ENCODE peak calls at places on chromosomes 7 and 10, in seven cellular contexts. K, C, B, F, J, G and A are unnamed samples.

GRCh38 chr10:12344375-12345110 is 4.8 kb upstream of the CAMK1D start:
- ATAC-seq in C (no peak), G (no peak), K (no peak), F (no peak), B (no peak), J (no peak), A (no peak)

GRCh38 chr7:115561341-115562110 is 469.0 kb downstream of the TFEC start:
- ATAC-seq in B (peak; percentile 21), C (peak; percentile 34), G (no peak), K (no peak), F (no peak), J (no peak), A (no peak)

GRCh38 chr10:127024655-127025054 is 119.4 kb downstream of the DOCK1 start:
- ATAC-seq in B (no peak), J (no peak), C (no peak), F (peak; percentile 35), K (no peak), G (no peak), A (no peak)

GRCh38 chr10:60253490-60253889 is 136.2 kb downstream of the ANK3 start:
- ATAC-seq in J (no peak), B (no peak), K (no peak), C (no peak), G (no peak), F (no peak), A (no peak)

GRCh38 chr7:149735181-149735602 is 38.2 kb downstream of the ZNF467 start:
- ATAC-seq in B (no peak), F (no peak), J (no peak), G (no peak), K (no peak), C (no peak), A (peak; percentile 15)

GRCh38 chr7:142927085-142927745 is 6.3 kb downstream of the TRPV5 start:
- ATAC-seq in B (no peak), C (no peak), G (no peak), J (no peak), K (peak; percentile 45), F (peak; percentile 70), A (no peak)

GRCh38 chr10:75230600-75231038 is 5.1 kb downstream of the COMTD1 start:
- ATAC-seq in C (peak; percentile 58), B (peak; percentile 16), G (peak; percentile 34), F (peak; percentile 34), K (peak; percentile 65), J (peak; percentile 23), A (peak; percentile 44)

GRCh38 chr7:124655990-124656389 is 109.6 kb downstream of the GPR37 start:
- ATAC-seq in B (peak; percentile 92), G (no peak), J (no peak), K (no peak), F (no peak), C (no peak), A (no peak)

GRCh38 chr10:86968271-86968993 is at the start of gene ADIRF:
- ATAC-seq in G (peak; percentile 3), F (peak; percentile 37), B (peak; percentile 18), J (peak; percentile 68), C (no peak), K (no peak), A (no peak)

GRCh38 chr10:14618669-14619068 is 156.0 kb downstream of the FAM107B start:
- ATAC-seq in C (no peak), J (no peak), F (peak; percentile 54), G (no peak), B (no peak), K (no peak), A (no peak)

GRCh38 chr10:119408969-119409371 is 133.5 kb downstream of the RGS10 start:
- ATAC-seq in G (no peak), C (no peak), K (no peak), F (peak; percentile 35), J (no peak), B (no peak), A (no peak)

GRCh38 chr10:130707389-130707979 is 571.3 kb downstream of the GLRX3 start:
- ATAC-seq in J (no peak), C (no peak), K (no peak), F (no peak), G (no peak), B (no peak), A (no peak)

GRCh38 chr10:34907743-34908425 is 92.8 kb upstream of the PARD3 start:
- ATAC-seq in C (no peak), B (peak; percentile 24), F (no peak), J (no peak), K (no peak), G (no peak), A (peak; percentile 45)

GRCh38 chr10:44879531-44879899 is 31.6 kb upstream of the TMEM72 start:
- ATAC-seq in C (no peak), B (no peak), F (peak; percentile 10), G (no peak), K (no peak), J (no peak), A (peak; percentile 39)

GRCh38 chr10:97016728-97017473 is 168.9 kb downstream of the SLIT1 start:
- ATAC-seq in F (no peak), K (no peak), J (no peak), G (peak; percentile 19), C (peak; percentile 79), B (no peak), A (no peak)

GRCh38 chr10:3420527-3421469 is 248.2 kb upstream of the PITRM1 start:
- ATAC-seq in B (no peak), G (no peak), J (no peak), F (no peak), C (no peak), K (no peak), A (no peak)

GRCh38 chr7:50781894-50782293 is 802 bp downstream of the GRB10 start:
- ATAC-seq in F (no peak), J (no peak), C (no peak), K (no peak), B (peak; percentile 11), G (peak; percentile 22), A (no peak)

GRCh38 chr7:2471396-2471795 is 4.8 kb downstream of the GRIFIN start:
- ATAC-seq in F (no peak), B (no peak), C (no peak), J (no peak), G (peak; percentile 46), K (no peak), A (no peak)

GRCh38 chr10:33413093-33413442 is 78.6 kb upstream of the NRP1 start:
- ATAC-seq in G (peak; percentile 7), C (no peak), F (peak; percentile 61), K (no peak), J (no peak), B (peak; percentile 41), A (peak; percentile 51)

GRCh38 chr10:108095932-108096925 is 931.7 kb upstream of the SORCS1 start:
- ATAC-seq in K (no peak), F (no peak), J (no peak), G (no peak), C (no peak), B (no peak), A (no peak)

GRCh38 chr10:112614072-112614471 is 167.1 kb downstream of the VTI1A start:
- ATAC-seq in F (no peak), G (no peak), C (no peak), J (no peak), K (no peak), B (no peak), A (no peak)

GRCh38 chr10:110413049-110413783 is 84.5 kb upstream of the DUSP5 start:
- ATAC-seq in C (peak; percentile 13), F (no peak), J (no peak), K (no peak), G (no peak), B (no peak), A (no peak)

GRCh38 chr7:144738708-144739314 is 97.0 kb downstream of the TPK1 start:
- ATAC-seq in B (peak; percentile 80), J (peak; percentile 78), F (peak; percentile 73), C (peak; percentile 58), G (peak; percentile 59), K (peak; percentile 61), A (peak; percentile 94)

GRCh38 chr7:128106840-128107239 is 75.6 kb upstream of the LRRC4 start:
- ATAC-seq in K (no peak), J (no peak), G (peak; percentile 5), C (no peak), B (peak; percentile 12), F (no peak), A (peak; percentile 3)

GRCh38 chr7:156504687-156505545 is 135.7 kb upstream of the RNF32 start:
- ATAC-seq in C (no peak), B (no peak), J (no peak), F (no peak), K (no peak), G (no peak), A (no peak)

GRCh38 chr7:135210818-135211178 is 528 bp downstream of the WDR91 start:
- ATAC-seq in B (peak; percentile 6), F (peak; percentile 1), J (peak; percentile 20), C (no peak), K (peak; percentile 7), G (peak; percentile 5), A (peak; percentile 39)

GRCh38 chr10:104223304-104223703 is 8.9 kb downstream of the CFAP43 start:
- ATAC-seq in C (no peak), B (no peak), K (no peak), J (no peak), G (no peak), F (no peak), A (no peak)

GRCh38 chr10:11171452-11171851 is 153.8 kb downstream of the CELF2 start:
- ATAC-seq in C (peak; percentile 13), J (no peak), K (no peak), G (no peak), B (no peak), F (no peak), A (no peak)

GRCh38 chr7:30173058-30173897 is 38.5 kb downstream of the MTURN start:
- ATAC-seq in B (peak; percentile 86), F (peak; percentile 66), G (peak; percentile 86), C (no peak), K (no peak), J (peak; percentile 52), A (peak; percentile 82)

GRCh38 chr10:67657775-67658174 is 38.2 kb downstream of the CTNNA3 start:
- ATAC-seq in C (no peak), B (peak; percentile 35), G (no peak), F (no peak), K (no peak), J (no peak), A (no peak)

GRCh38 chr10:47449102-47449978 is 34.6 kb downstream of the ANXA8 start:
- ATAC-seq in F (no peak), C (no peak), G (no peak), J (no peak), K (no peak), B (no peak), A (no peak)

GRCh38 chr10:91200314-91201212 is 19.9 kb upstream of the PCGF5 start:
- ATAC-seq in G (no peak), F (no peak), K (no peak), B (no peak), C (peak; percentile 30), J (no peak), A (no peak)

GRCh38 chr7:138613630-138614029 is 87.5 kb downstream of the SVOPL start:
- ATAC-seq in G (no peak), B (no peak), C (no peak), J (no peak), F (no peak), K (no peak), A (no peak)

GRCh38 chr7:106681815-106682495 is 21.0 kb upstream of the CCDC71L start:
- ATAC-seq in C (no peak), B (peak; percentile 50), G (peak; percentile 20), F (no peak), K (no peak), J (no peak), A (peak; percentile 88)

GRCh38 chr10:95745487-95745886 is 10.5 kb upstream of the ENTPD1 start:
- ATAC-seq in C (no peak), B (no peak), J (no peak), K (no peak), F (no peak), G (no peak), A (no peak)

GRCh38 chr10:35203744-35204143 is 77.1 kb downstream of the CREM start:
- ATAC-seq in J (no peak), B (no peak), F (no peak), K (no peak), G (no peak), C (no peak), A (no peak)

GRCh38 chr10:86049442-86049841 is 317.2 kb downstream of the GRID1 start:
- ATAC-seq in G (no peak), F (no peak), B (no peak), K (no peak), C (no peak), J (no peak), A (no peak)

GRCh38 chr10:17454801-17455520 is 566 bp upstream of the ST8SIA6 start:
- ATAC-seq in C (peak; percentile 6), G (no peak), J (peak; percentile 9), K (no peak), F (peak; percentile 11), B (no peak), A (no peak)